ENCODE peak calls at places on chromosome 6, in nine cellular contexts. T is IMR-90, A is left ventricle myocardium inferior, G is adrenal gland, E is HL-60, W is fibroblast of lung, X is caudate nucleus, B is mammary epithelial cell, D is heart left ventricle. K is an unnamed sample.

GRCh38 chr6:21603516-21603952 is 10.0 kb downstream of the SOX4 start:
- DNase-seq in B (no peak), E (no peak), G (no peak), X (no peak), A (no peak), T (no peak), W (no peak), D (no peak), K (no peak)

GRCh38 chr6:14488185-14488584 is 370.6 kb downstream of the CD83 start:
- DNase-seq in A (no peak), X (no peak), E (no peak), D (no peak), T (no peak), B (no peak), G (no peak), W (no peak), K (no peak)

GRCh38 chr6:49606696-49607390 is 29.8 kb downstream of the RHAG start:
- DNase-seq in W (peak), D (peak), G (peak), B (peak), X (no peak), A (no peak), E (peak), T (peak), K (no peak)

GRCh38 chr6:135922170-135922569 is 70.7 kb downstream of the PDE7B start:
- DNase-seq in G (peak), X (no peak), B (peak), D (peak), W (peak), A (no peak), E (no peak), T (peak), K (no peak)

GRCh38 chr6:160133441-160134336 is 12.1 kb downstream of the SLC22A1 start:
- DNase-seq in X (no peak), B (no peak), G (no peak), W (no peak), E (no peak), T (no peak), A (no peak), D (no peak), K (no peak)

GRCh38 chr6:55704421-55704820 is 125.4 kb upstream of the HMGCLL1 start:
- DNase-seq in D (no peak), X (no peak), E (no peak), B (peak), A (no peak), W (peak), G (no peak), T (peak), K (no peak)

GRCh38 chr6:18262812-18263560 is 1.3 kb downstream of the DEK start:
- DNase-seq in G (no peak), D (no peak), W (no peak), T (peak), E (no peak), B (peak), X (no peak), A (no peak), K (no peak)

GRCh38 chr6:15310680-15311079 is 64.8 kb downstream of the JARID2 start:
- DNase-seq in X (no peak), A (no peak), E (no peak), B (no peak), T (no peak), D (no peak), W (no peak), G (no peak), K (no peak)

GRCh38 chr6:108651781-108652227 is 91.1 kb downstream of the FOXO3 start:
- DNase-seq in G (no peak), X (no peak), A (peak), W (peak), T (peak), E (no peak), D (peak), B (peak), K (no peak)

GRCh38 chr6:13832778-13833177 is 18.4 kb upstream of the MCUR1 start:
- DNase-seq in E (no peak), A (no peak), G (no peak), X (no peak), B (no peak), D (no peak), W (no peak), T (no peak), K (no peak)

GRCh38 chr6:11616200-11616611 is 78.7 kb downstream of the TMEM170B start:
- DNase-seq in E (no peak), G (no peak), X (no peak), A (no peak), W (peak), B (no peak), D (no peak), T (peak), K (no peak)

GRCh38 chr6:3789018-3789895 is 37.7 kb upstream of the PXDC1 start:
- DNase-seq in T (peak), A (no peak), W (peak), E (no peak), B (peak), G (no peak), D (no peak), X (no peak), K (no peak)

GRCh38 chr6:29490055-29490454 is 2.3 kb upstream of the MAS1L start:
- DNase-seq in X (no peak), G (no peak), A (no peak), W (no peak), B (no peak), D (no peak), T (no peak), E (no peak), K (no peak)

GRCh38 chr6:108737594-108738546 is 110.4 kb upstream of the ARMC2 start:
- DNase-seq in A (no peak), B (peak), X (no peak), G (no peak), E (no peak), W (peak), D (no peak), T (peak), K (no peak)

GRCh38 chr6:143192766-143193165 is 132.1 kb downstream of the AIG1 start:
- DNase-seq in E (no peak), B (no peak), D (no peak), A (no peak), G (no peak), X (no peak), W (no peak), T (no peak), K (no peak)
- H3K27ac ChIP-seq in E (no peak), B (no peak), D (no peak), A (no peak), G (peak), X (no peak), W (no peak), T (no peak), K (no peak)

DNA sequence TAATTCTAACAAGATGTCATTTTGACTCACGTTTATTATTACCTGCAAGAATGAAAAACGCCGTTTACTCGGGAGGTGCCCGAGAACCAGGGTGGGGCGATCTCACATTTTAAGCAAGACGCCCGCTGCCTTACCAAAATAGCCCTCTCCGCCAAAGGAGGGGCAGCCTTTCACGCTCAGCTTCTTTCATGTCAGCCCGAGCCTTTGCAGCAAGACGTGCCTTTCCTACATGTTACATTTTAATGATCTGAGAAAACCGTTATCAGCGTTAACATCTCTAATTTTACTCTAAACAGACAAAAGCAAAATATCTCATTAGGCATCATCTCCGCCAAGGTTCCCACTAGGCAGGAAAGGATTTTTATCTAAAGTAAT is 2.0 kb downstream of the BACH2 start:
- DNase-seq in D (no peak), X (no peak), T (no peak), G (no peak), B (no peak), A (no peak), W (no peak), E (no peak), K (peak)
- H3K27ac ChIP-seq in D (peak), X (no peak), T (no peak), G (no peak), B (no peak), A (no peak), W (no peak), E (no peak), K (peak)

DNA sequence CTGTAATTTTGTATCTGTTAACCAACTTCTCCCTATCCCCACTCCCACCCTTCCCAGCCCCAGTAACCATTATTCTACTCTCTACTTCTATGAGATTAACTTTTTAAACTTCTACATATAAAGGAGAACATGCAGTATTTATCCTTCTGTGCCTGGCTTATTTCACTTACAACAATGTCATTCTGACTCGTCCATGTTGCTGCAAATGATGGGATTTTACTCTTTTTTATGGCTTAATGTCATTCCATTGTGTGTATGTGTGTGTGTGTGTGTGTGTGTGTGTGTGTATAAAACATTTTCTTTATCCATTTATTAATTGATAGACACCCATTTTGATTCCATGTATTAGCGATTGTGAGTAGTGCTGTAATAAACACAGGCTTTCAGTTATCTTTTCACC is 76.1 kb downstream of the COL19A1 start:
- DNase-seq in W (peak), T (no peak), B (no peak), A (no peak), X (no peak), G (no peak), E (no peak), D (no peak), K (no peak)
- H3K27ac ChIP-seq in W (no peak), T (no peak), B (no peak), A (no peak), X (no peak), G (no peak), E (no peak), D (no peak), K (no peak)

GRCh38 chr6:166581091-166581511 is 5.4 kb downstream of the RAMACL start:
- DNase-seq in B (no peak), X (no peak), W (no peak), D (no peak), E (no peak), G (no peak), A (no peak), T (no peak), K (no peak)

GRCh38 chr6:166584046-166584679 is 2.3 kb downstream of the RAMACL start:
- DNase-seq in E (peak), W (no peak), T (no peak), G (no peak), D (no peak), B (no peak), X (no peak), A (no peak), K (no peak)

GRCh38 chr6:166584813-166585429 is 1.6 kb downstream of the RAMACL start:
- DNase-seq in E (no peak), B (no peak), G (no peak), W (no peak), D (no peak), T (peak), X (no peak), A (no peak), K (no peak)

GRCh38 chr6:166582258-166582657 is 4.2 kb downstream of the RAMACL start:
- DNase-seq in G (no peak), D (no peak), T (no peak), A (no peak), X (no peak), E (no peak), W (peak), B (no peak), K (no peak)

GRCh38 chr6:166583230-166583629 is 3.2 kb downstream of the RAMACL start:
- DNase-seq in T (no peak), X (no peak), G (no peak), B (no peak), A (no peak), D (no peak), E (no peak), W (no peak), K (no peak)
- H3K27ac ChIP-seq in T (no peak), X (no peak), G (no peak), B (no peak), A (no peak), D (no peak), E (no peak), W (no peak), K (no peak)

GRCh38 chr6:71419217-71419953 is 130.8 kb downstream of the OGFRL1 start:
- DNase-seq in X (no peak), D (peak), A (peak), T (peak), W (no peak), B (no peak), G (no peak), E (no peak), K (no peak)
- H3K27ac ChIP-seq in X (peak), D (peak), A (peak), T (peak), W (peak), B (peak), G (peak), E (no peak), K (no peak)

DNA sequence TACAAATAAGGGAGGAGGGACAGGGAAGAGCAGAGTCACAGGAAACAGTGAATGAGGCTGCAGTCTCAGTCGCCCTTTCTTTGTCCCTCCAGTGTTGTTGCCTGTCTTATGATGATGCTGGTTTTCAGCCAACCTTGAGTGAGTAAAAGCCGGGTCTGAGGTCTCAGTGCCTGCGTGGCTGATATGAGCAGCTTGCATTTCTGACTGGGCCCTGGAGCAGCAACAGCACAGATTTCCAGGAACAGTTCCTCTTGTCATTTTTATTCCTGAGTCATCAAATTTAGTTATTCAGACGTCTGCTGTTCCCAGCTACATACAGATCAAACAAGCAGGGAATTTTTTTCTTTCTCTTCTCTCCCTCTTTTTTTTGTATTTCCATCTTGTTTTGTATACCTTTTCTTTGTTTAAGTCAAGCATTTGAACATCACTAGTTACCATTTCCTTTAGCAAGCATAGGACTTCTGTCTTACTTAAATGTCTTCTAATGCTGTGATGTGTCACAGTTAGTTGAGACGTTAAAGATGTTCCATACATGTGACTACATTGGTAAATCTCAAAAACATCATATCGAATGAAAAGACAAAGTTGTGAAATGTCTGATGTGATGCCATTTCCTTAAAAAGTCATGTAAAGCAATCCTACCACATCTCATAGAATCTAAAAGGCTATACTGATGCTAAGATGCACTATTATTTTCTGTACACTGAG is 26.6 kb downstream of the SLC16A10 start:
- DNase-seq in D (peak), G (peak), X (no peak), W (peak), E (no peak), T (peak), A (peak), B (no peak), K (peak)
- H3K27ac ChIP-seq in D (peak), G (peak), X (no peak), W (no peak), E (no peak), T (no peak), A (peak), B (no peak), K (peak)

DNA sequence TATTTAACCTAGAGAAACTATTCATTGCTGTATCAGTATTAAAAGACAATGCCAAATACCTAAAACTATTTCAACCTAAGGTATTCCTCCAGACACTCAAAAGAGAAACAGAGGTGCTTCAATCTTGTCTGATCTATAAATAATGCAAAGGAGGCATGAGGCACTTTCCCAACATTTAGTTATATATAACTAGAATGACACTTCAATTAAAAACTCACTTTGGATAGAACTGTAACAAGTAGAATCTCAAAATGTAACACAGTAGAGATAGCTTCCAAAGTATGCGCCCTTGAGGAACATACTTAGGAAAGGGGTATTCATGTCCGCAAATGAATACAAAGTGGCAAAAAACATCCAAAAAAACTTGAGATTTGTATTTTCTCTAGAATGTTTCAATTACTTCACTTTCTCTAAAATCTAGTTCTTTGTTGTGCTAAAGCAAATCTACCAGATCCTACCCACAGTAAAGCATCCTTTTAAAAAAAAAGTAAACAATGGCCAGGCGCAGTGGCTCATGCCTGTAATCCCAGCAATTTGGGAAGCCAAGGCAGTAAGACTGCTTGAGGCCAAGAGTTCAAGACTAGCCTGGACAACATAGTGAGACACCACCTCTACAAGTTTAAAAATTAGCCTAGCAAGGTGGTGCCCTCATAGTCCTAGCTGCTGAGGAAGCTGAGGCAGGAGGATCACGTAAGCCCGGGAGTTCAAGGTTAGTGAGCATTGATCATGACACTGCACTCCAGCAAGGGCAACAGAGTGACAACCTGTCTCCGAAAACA is 10.3 kb downstream of the SYNCRIP start:
- DNase-seq in D (no peak), A (no peak), B (no peak), X (no peak), W (no peak), E (no peak), T (no peak), G (no peak), K (no peak)
- H3K27ac ChIP-seq in D (no peak), A (peak), B (no peak), X (no peak), W (no peak), E (no peak), T (no peak), G (peak), K (no peak)

DNA sequence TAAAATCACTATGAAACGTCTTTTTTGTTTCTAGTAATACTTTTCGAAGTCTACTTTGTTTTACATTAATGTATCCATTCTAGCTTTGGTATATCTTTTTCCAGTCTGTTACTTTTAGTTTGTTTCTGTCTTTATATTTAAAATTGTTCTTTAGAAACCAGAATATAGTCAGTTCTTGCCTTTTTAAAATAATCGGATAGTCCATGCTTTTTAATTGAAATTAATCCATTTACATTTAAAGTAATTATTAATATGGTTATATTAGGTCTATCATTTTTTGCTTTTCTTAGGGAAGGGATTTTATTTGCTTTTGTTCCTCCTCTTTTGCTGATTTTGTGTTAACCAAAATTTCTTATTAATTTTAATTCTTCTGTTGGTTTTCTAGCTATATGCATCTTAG is 23.7 kb downstream of the CDYL start:
- DNase-seq in G (no peak), D (no peak), W (no peak), T (no peak), E (no peak), X (no peak), A (no peak), B (no peak), K (no peak)
- H3K27ac ChIP-seq in G (no peak), D (no peak), W (no peak), T (no peak), E (no peak), X (no peak), A (no peak), B (no peak), K (no peak)

GRCh38 chr6:142848969-142849368 is 96.0 kb downstream of the HIVEP2 start:
- DNase-seq in T (no peak), A (no peak), G (no peak), W (no peak), B (no peak), X (no peak), D (no peak), E (no peak), K (no peak)
- H3K27ac ChIP-seq in T (no peak), A (peak), G (no peak), W (no peak), B (no peak), X (no peak), D (no peak), E (no peak), K (peak)

K was measured in CD4-positive, alpha-beta T cell.